ENCODE peak calls at places on chromosomes 16 and 17, in eight cellular contexts. E, P, A, Y, N, G, R and V are unnamed samples.

GRCh38 chr17:70375813-70376448 is 206.6 kb downstream of the KCNJ2 start:
- DNase-seq in A (no peak), G (no peak), E (no peak), N (no peak), P (no peak), Y (no peak), R (no peak), V (no peak)

GRCh38 chr17:44901323-44901965 is 2.2 kb upstream of the EFTUD2 start:
- DNase-seq in R (peak; percentile 20), N (no peak), A (no peak), E (no peak), Y (no peak), G (no peak), P (no peak), V (no peak)

GRCh38 chr16:79370736-79371135 is 229.8 kb downstream of the MAF start:
- DNase-seq in E (no peak), Y (no peak), P (no peak), G (no peak), N (no peak), A (no peak), R (no peak), V (no peak)

GRCh38 chr17:51999654-52000053 is 158.9 kb downstream of the CA10 start:
- DNase-seq in R (no peak), E (no peak), A (no peak), N (no peak), Y (no peak), P (no peak), G (no peak), V (no peak)

GRCh38 chr16:74607967-74608356 is 1.0 kb upstream of the GLG1 start:
- DNase-seq in Y (no peak), P (no peak), E (no peak), A (no peak), N (no peak), R (peak; percentile 55), G (no peak), V (no peak)

GRCh38 chr16:54163197-54163843 is 123.3 kb downstream of the IRX3 start:
- DNase-seq in Y (no peak), E (no peak), A (no peak), P (no peak), R (no peak), N (no peak), G (no peak), V (no peak)

GRCh38 chr17:73901661-73902415 is 257.6 kb upstream of the SDK2 start:
- DNase-seq in A (no peak), G (no peak), E (peak; percentile 24), Y (peak; percentile 65), P (no peak), R (no peak), N (peak; percentile 75), V (peak; percentile 60)

GRCh38 chr17:74437702-74438101 is 5.8 kb downstream of the GPRC5C start:
- DNase-seq in Y (no peak), A (no peak), G (no peak), N (no peak), R (no peak), P (no peak), E (no peak), V (no peak)

GRCh38 chr16:54422569-54422978 is 136.0 kb upstream of the IRX3 start:
- DNase-seq in R (no peak), E (no peak), Y (no peak), N (no peak), G (no peak), A (no peak), P (no peak), V (no peak)

DNA sequence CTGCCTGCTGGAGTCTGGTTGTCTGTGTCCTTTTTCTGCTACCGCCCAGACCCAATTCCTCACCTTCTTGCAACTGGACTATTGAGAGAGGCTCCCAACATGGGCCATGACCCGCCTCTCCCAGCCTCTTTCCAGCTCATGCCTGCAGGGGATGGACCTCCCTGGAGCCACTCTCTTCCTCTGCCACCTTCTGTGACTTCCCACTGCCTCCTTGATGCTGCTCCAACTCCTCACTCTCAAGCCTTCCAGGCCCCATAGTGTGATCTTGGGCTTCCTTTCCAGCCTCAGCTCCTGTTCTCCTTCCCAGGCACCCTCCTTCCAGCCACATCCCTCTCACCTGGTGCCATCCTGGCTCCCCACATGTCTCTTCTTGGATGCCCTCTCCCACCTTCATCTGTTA is 11.1 kb downstream of the ZNF768 start:
- DNase-seq in G (no peak), N (no peak), Y (no peak), P (no peak), R (no peak), E (no peak), A (no peak), V (no peak)
- H3K36me3 ChIP-seq in G (no peaks in the 10 kb centered on the region), N (peaks cover 95% of the 10 kb centered on the region), Y (no peaks in the 10 kb centered on the region), P (no peaks in the 10 kb centered on the region), R (no peaks in the 10 kb centered on the region), E (no peaks in the 10 kb centered on the region), A (no peaks in the 10 kb centered on the region), V (no peaks in the 10 kb centered on the region)

GRCh38 chr17:41678907-41679739 is 9.6 kb upstream of the EIF1 start:
- DNase-seq in P (no peak), A (no peak), Y (no peak), R (no peak), G (no peak), N (peak; percentile 24), E (no peak), V (peak; percentile 38)
- H3K4me3 ChIP-seq in P (no peak overlapping the region), A (no peak overlapping the region), Y (peak overlapping the region; percentile 33), R (peak overlapping the region; percentile 36), G (no peak overlapping the region), N (peak overlapping the region; percentile 33), E (no peak overlapping the region), V (peak overlapping the region; percentile 43)

DNA sequence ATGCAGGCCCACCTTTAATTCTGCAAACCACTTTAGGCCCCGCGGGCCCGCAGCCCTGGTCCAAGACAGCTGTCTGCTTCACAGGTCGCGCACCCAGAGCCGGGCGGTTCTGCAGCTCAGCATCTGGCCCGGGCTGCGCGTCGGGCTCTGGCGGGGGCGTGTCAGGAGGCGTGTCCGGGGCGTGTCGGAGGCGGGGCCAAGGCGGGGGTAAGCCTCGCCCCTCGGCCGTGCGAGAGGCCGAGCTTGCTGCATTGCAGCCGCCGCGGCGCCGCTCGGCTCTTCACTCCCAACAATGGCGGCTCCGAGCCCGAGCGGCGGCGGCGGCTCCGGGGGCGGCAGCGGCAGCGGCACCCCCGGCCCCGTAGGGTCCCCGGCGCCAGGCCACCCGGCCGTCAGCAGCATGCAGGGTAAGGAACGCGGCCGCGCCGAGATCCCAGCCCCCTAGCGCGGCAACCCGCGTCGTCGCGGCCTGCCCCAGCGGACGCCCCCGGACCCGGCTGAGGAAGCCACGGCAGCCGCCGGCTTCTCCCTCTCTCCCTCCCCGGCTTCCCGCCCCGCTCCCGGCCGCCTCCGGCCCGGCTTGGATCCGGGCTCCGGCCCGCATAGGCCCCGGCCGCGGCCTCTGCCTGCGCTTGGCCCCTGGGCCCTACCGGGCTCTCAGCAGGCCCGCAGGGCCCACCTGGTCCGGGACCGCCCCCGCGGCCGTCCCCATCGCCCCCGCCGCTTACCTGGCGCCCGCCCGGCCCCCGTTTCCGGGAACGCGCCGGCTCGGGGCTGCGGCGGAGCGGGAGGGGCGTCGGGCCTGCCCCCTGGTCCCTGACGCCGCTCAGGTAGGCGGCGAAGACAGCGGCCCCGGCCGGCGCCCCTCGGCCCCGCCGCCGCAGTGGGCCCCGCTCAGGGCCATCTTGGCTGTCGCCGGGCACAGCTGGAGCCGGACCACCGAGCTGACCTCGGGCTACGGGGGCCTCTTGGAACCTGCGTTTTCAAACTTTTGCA is at the start of gene MAP2K4:
- DNase-seq in E (peak; percentile 94), G (peak; percentile 83), Y (peak; percentile 94), N (peak; percentile 98), R (peak; percentile 94), P (peak; percentile 83), A (peak; percentile 88), V (peak; percentile 96)
- TF ChIP-seq POLR2A in E (peak; percentile 96), G (peak; percentile 89), Y (no peak), N (peak; percentile 95), R (peak; percentile 87), P (peak; percentile 96), A (peak; percentile 95), V (peak; percentile 70)

GRCh38 chr16:15690296-15690695 is 40.3 kb downstream of the NDE1 start:
- DNase-seq in G (no peak), R (no peak), A (no peak), Y (no peak), E (no peak), P (no peak), N (no peak), V (no peak)

GRCh38 chr16:15686287-15686686 is 36.2 kb downstream of the NDE1 start:
- DNase-seq in Y (no peak), P (no peak), N (no peak), R (no peak), G (no peak), E (no peak), A (no peak), V (no peak)

GRCh38 chr16:15689290-15689689 is 39.2 kb downstream of the NDE1 start:
- DNase-seq in G (no peak), R (no peak), E (peak; percentile 51), N (no peak), Y (no peak), P (no peak), A (no peak), V (no peak)

GRCh38 chr16:15694499-15694898 is 44.5 kb downstream of the NDE1 start:
- DNase-seq in Y (no peak), E (no peak), G (no peak), N (no peak), P (no peak), R (no peak), A (no peak), V (no peak)

DNA sequence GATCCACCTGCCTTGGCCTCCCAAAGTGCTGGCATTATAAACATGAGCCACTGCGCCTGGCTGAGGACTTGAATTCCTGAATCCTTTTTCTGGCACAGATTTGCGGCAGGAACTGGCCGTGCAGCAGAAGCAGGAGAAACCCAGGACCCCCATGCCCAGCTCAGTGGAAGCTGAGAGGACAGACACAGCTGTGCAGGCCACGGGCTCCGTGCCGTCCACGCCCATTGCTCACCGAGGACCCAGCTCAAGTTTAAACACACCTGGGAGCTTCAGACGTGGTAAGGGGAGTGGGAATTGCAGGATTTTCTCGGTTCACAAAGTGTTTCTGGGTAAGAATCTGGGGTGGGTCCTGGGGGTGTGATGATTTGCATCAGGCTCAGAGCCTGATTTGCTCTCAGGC is 41.0 kb downstream of the NDE1 start:
- DNase-seq in G (no peak), R (no peak), Y (no peak), E (no peak), P (no peak), A (no peak), N (no peak), V (no peak)
- H3K36me3 ChIP-seq in G (no peaks in the 10 kb centered on the region), R (peaks cover 87% of the 10 kb centered on the region), Y (peaks cover 92% of the 10 kb centered on the region), E (no peaks in the 10 kb centered on the region), P (peaks cover 21% of the 10 kb centered on the region), A (no peaks in the 10 kb centered on the region), N (peaks cover 98% of the 10 kb centered on the region), V (peaks cover 87% of the 10 kb centered on the region)

GRCh38 chr16:57016301-57016700 is 26.9 kb downstream of the NLRC5 start:
- DNase-seq in P (no peak), R (no peak), Y (no peak), A (no peak), N (no peak), E (no peak), G (no peak), V (no peak)
- H3K4me3 ChIP-seq in P (no peak overlapping the region), R (no peak overlapping the region), Y (no peak overlapping the region), A (no peak overlapping the region), N (no peak overlapping the region), E (no peak overlapping the region), G (no peak overlapping the region), V (no peak overlapping the region)